ENCODE peak calls at places on chromosome 7, in seven cellular contexts. One of them, this sample, is unnamed.
A peak's percentile ranks its signal among the peaks of the same experiment; 100 is the strongest.

GRCh38 chr7:22179442-22179879 is 177.5 kb downstream of the RAPGEF5 start:
- DNase-seq in T-cell: no peak
- DNase-seq in T-helper 1 cell: no peak
- DNase-seq in NCI-H1105 treated with DMSO at 0.1 percent for 48 hours: no peak
- DNase-seq in AG04449: no peak
- DNase-seq in NCI-H2081: no peak
- DNase-seq in germinal center: no peak
- DNase-seq in this sample: no peak

GRCh38 chr7:8499128-8499527 is 65.7 kb downstream of the NXPH1 start:
- DNase-seq in NCI-H1105 treated with DMSO at 0.1 percent for 48 hours: no peak
- DNase-seq in T-cell: no peak
- DNase-seq in T-helper 1 cell: no peak
- DNase-seq in NCI-H2081: no peak
- DNase-seq in germinal center: no peak
- DNase-seq in AG04449: no peak
- DNase-seq in this sample: no peak

GRCh38 chr7:106057962-106058901 is 53.9 kb downstream of the SYPL1 start:
- DNase-seq in T-cell: no peak
- DNase-seq in NCI-H1105 treated with DMSO at 0.1 percent for 48 hours: peak; percentile 61
- DNase-seq in NCI-H2081: no peak
- DNase-seq in AG04449: no peak
- DNase-seq in germinal center: peak; percentile 87
- DNase-seq in T-helper 1 cell: no peak
- DNase-seq in this sample: peak; percentile 79

GRCh38 chr7:73668103-73668937 is 689 bp downstream of the VPS37D start:
- DNase-seq in germinal center: no peak
- DNase-seq in T-helper 1 cell: no peak
- DNase-seq in NCI-H2081: no peak
- DNase-seq in NCI-H1105 treated with DMSO at 0.1 percent for 48 hours: peak; percentile 5
- DNase-seq in AG04449: no peak
- DNase-seq in T-cell: no peak
- DNase-seq in this sample: no peak

GRCh38 chr7:118259115-118259514 is 34.6 kb downstream of the ANKRD7 start:
- DNase-seq in T-cell: no peak
- DNase-seq in germinal center: no peak
- DNase-seq in NCI-H2081: peak; percentile 4
- DNase-seq in NCI-H1105 treated with DMSO at 0.1 percent for 48 hours: no peak
- DNase-seq in AG04449: no peak
- DNase-seq in T-helper 1 cell: no peak
- DNase-seq in this sample: no peak

GRCh38 chr7:129657363-129657762 is 45.8 kb downstream of the NRF1 start:
- DNase-seq in NCI-H2081: no peak
- DNase-seq in T-helper 1 cell: no peak
- DNase-seq in NCI-H1105 treated with DMSO at 0.1 percent for 48 hours: no peak
- DNase-seq in AG04449: no peak
- DNase-seq in germinal center: no peak
- DNase-seq in T-cell: no peak
- DNase-seq in this sample: no peak

GRCh38 chr7:98211221-98211675 is at the start of gene BHLHA15:
- DNase-seq in T-helper 1 cell: peak; percentile 15
- DNase-seq in NCI-H2081: peak; percentile 78
- DNase-seq in germinal center: peak; percentile 59
- DNase-seq in NCI-H1105 treated with DMSO at 0.1 percent for 48 hours: peak; percentile 21
- DNase-seq in T-cell: peak; percentile 24
- DNase-seq in AG04449: no peak
- DNase-seq in this sample: peak; percentile 72

GRCh38 chr7:20385121-20385520 is 54.4 kb downstream of the ITGB8 start:
- DNase-seq in T-helper 1 cell: no peak
- DNase-seq in germinal center: no peak
- DNase-seq in T-cell: no peak
- DNase-seq in NCI-H2081: no peak
- DNase-seq in AG04449: peak; percentile 52
- DNase-seq in NCI-H1105 treated with DMSO at 0.1 percent for 48 hours: no peak
- DNase-seq in this sample: no peak

GRCh38 chr7:27647489-27647888 is 15.2 kb downstream of the HIBADH start:
- DNase-seq in AG04449: no peak
- DNase-seq in NCI-H1105 treated with DMSO at 0.1 percent for 48 hours: no peak
- DNase-seq in T-helper 1 cell: no peak
- DNase-seq in NCI-H2081: no peak
- DNase-seq in T-cell: no peak
- DNase-seq in germinal center: no peak
- DNase-seq in this sample: no peak

GRCh38 chr7:7795736-7796135 is 77.3 kb upstream of the RPA3 start:
- DNase-seq in NCI-H1105 treated with DMSO at 0.1 percent for 48 hours: no peak
- DNase-seq in germinal center: no peak
- DNase-seq in T-helper 1 cell: no peak
- DNase-seq in T-cell: no peak
- DNase-seq in NCI-H2081: no peak
- DNase-seq in AG04449: no peak
- DNase-seq in this sample: no peak

GRCh38 chr7:81767883-81768282 is 2.0 kb downstream of the HGF start:
- DNase-seq in NCI-H1105 treated with DMSO at 0.1 percent for 48 hours: peak; percentile 52
- DNase-seq in germinal center: no peak
- DNase-seq in AG04449: no peak
- DNase-seq in T-cell: no peak
- DNase-seq in NCI-H2081: peak; percentile 11
- DNase-seq in T-helper 1 cell: no peak
- DNase-seq in this sample: no peak

GRCh38 chr7:142006577-142006976 is 10.9 kb downstream of the MGAM start:
- DNase-seq in NCI-H2081: no peak
- DNase-seq in NCI-H1105 treated with DMSO at 0.1 percent for 48 hours: no peak
- DNase-seq in T-helper 1 cell: no peak
- DNase-seq in AG04449: no peak
- DNase-seq in germinal center: no peak
- DNase-seq in T-cell: no peak
- DNase-seq in this sample: no peak

GRCh38 chr7:39392151-39392550 is 174.1 kb upstream of the YAE1 start:
- DNase-seq in T-cell: no peak
- DNase-seq in NCI-H2081: no peak
- DNase-seq in AG04449: no peak
- DNase-seq in NCI-H1105 treated with DMSO at 0.1 percent for 48 hours: no peak
- DNase-seq in T-helper 1 cell: no peak
- DNase-seq in germinal center: no peak
- DNase-seq in this sample: no peak

GRCh38 chr7:28269700-28270361 is 89.2 kb upstream of the JAZF1 start:
- DNase-seq in T-helper 1 cell: no peak
- DNase-seq in NCI-H1105 treated with DMSO at 0.1 percent for 48 hours: no peak
- DNase-seq in germinal center: peak; percentile 46
- DNase-seq in T-cell: no peak
- DNase-seq in AG04449: no peak
- DNase-seq in NCI-H2081: no peak
- DNase-seq in this sample: peak; percentile 15

GRCh38 chr7:81618400-81619014 is 151.3 kb downstream of the HGF start:
- DNase-seq in NCI-H1105 treated with DMSO at 0.1 percent for 48 hours: no peak
- DNase-seq in germinal center: no peak
- DNase-seq in NCI-H2081: no peak
- DNase-seq in T-helper 1 cell: no peak
- DNase-seq in T-cell: no peak
- DNase-seq in AG04449: peak; percentile 76
- DNase-seq in this sample: no peak

GRCh38 chr7:155965010-155965409 is 152.7 kb upstream of the SHH start:
- DNase-seq in AG04449: no peak
- DNase-seq in NCI-H1105 treated with DMSO at 0.1 percent for 48 hours: no peak
- DNase-seq in T-cell: no peak
- DNase-seq in NCI-H2081: no peak
- DNase-seq in germinal center: no peak
- DNase-seq in T-helper 1 cell: no peak
- DNase-seq in this sample: no peak

GRCh38 chr7:74606101-74606908 is 51.2 kb upstream of the GTF2I start:
- DNase-seq in NCI-H1105 treated with DMSO at 0.1 percent for 48 hours: no peak
- DNase-seq in T-helper 1 cell: peak; percentile 15
- DNase-seq in T-cell: peak; percentile 31
- DNase-seq in NCI-H2081: no peak
- DNase-seq in germinal center: peak; percentile 63
- DNase-seq in AG04449: no peak
- DNase-seq in this sample: peak; percentile 69

GRCh38 chr7:105675873-105676484 is 94.7 kb upstream of the EFCAB10 start:
- DNase-seq in T-helper 1 cell: peak; percentile 42
- DNase-seq in AG04449: no peak
- DNase-seq in germinal center: no peak
- DNase-seq in NCI-H2081: peak; percentile 22
- DNase-seq in T-cell: peak; percentile 70
- DNase-seq in NCI-H1105 treated with DMSO at 0.1 percent for 48 hours: peak; percentile 74
- DNase-seq in this sample: no peak

GRCh38 chr7:117750612-117751563 is 122.4 kb downstream of the CTTNBP2 start:
- DNase-seq in AG04449: no peak
- DNase-seq in T-helper 1 cell: no peak
- DNase-seq in NCI-H1105 treated with DMSO at 0.1 percent for 48 hours: peak; percentile 41
- DNase-seq in NCI-H2081: no peak
- DNase-seq in T-cell: no peak
- DNase-seq in germinal center: no peak
- DNase-seq in this sample: peak; percentile 20

GRCh38 chr7:135180122-135180521 is 9.6 kb upstream of the CYREN start:
- DNase-seq in T-helper 1 cell: no peak
- DNase-seq in germinal center: no peak
- DNase-seq in T-cell: no peak
- DNase-seq in NCI-H2081: no peak
- DNase-seq in AG04449: no peak
- DNase-seq in NCI-H1105 treated with DMSO at 0.1 percent for 48 hours: no peak
- DNase-seq in this sample: no peak

GRCh38 chr7:158740657-158741293 is 36.2 kb upstream of the NCAPG2 start:
- DNase-seq in NCI-H1105 treated with DMSO at 0.1 percent for 48 hours: no peak
- DNase-seq in NCI-H2081: no peak
- DNase-seq in T-helper 1 cell: no peak
- DNase-seq in AG04449: peak; percentile 51
- DNase-seq in germinal center: no peak
- DNase-seq in T-cell: no peak
- DNase-seq in this sample: no peak

This sample was measured in GM10248.